ENCODE peak calls at places on chromosomes 6 and 20, in nine cellular contexts. R is neuronal stem cell; L is HepG2; F is epithelial cell of proximal tubule; U is tibial nerve; Y is CD4-positive, alpha-beta memory T cell; B is A549; Z is OCI-LY7; W is adipocyte. H is an unnamed sample.

GRCh38 chr6:26439151-26439550 is 1.2 kb upstream of the BTN3A3 start:
- DNase-seq in Z (no peak), R (no peak), Y (no peak), B (no peak), F (no peak), U (no peak), W (no peak), L (no peak), H (no peak)

GRCh38 chr6:143634486-143634885 is 43.3 kb upstream of the PHACTR2 start:
- DNase-seq in L (no peak), U (no peak), B (no peak), R (no peak), Z (no peak), F (no peak), W (peak), Y (no peak), H (no peak)

GRCh38 chr6:388202-388903 is 3.2 kb upstream of the IRF4 start:
- DNase-seq in L (no peak), R (no peak), W (no peak), B (no peak), F (no peak), Y (no peak), Z (no peak), U (peak), H (no peak)

GRCh38 chr6:2099870-2100269 is 145.5 kb downstream of the GMDS start:
- DNase-seq in L (no peak), F (no peak), U (no peak), W (no peak), R (no peak), Y (no peak), B (no peak), Z (no peak), H (no peak)

GRCh38 chr20:47735412-47736400 is 49.6 kb downstream of the SULF2 start:
- DNase-seq in U (peak), L (peak), F (no peak), R (no peak), Z (no peak), Y (no peak), B (no peak), W (peak), H (peak)

GRCh38 chr6:16491666-16492322 is 253.4 kb downstream of the GMPR start:
- DNase-seq in B (no peak), Y (no peak), L (peak), W (no peak), Z (no peak), F (no peak), U (no peak), R (no peak), H (no peak)

GRCh38 chr20:64158346-64159285 is 5.6 kb upstream of the MYT1 start:
- DNase-seq in F (no peak), L (no peak), B (no peak), R (no peak), Y (no peak), U (no peak), Z (no peak), W (no peak), H (no peak)

GRCh38 chr6:107490568-107491058 is 696 bp downstream of the SOBP start:
- DNase-seq in Y (peak), U (peak), W (no peak), L (no peak), B (no peak), Z (peak), F (no peak), R (no peak), H (no peak)

GRCh38 chr20:10705801-10706459 is 32.1 kb upstream of the JAG1 start:
- DNase-seq in R (no peak), U (no peak), W (no peak), Z (no peak), F (no peak), L (peak), Y (no peak), B (peak), H (no peak)

GRCh38 chr6:134347916-134348805 is 30.2 kb upstream of the SGK1 start:
- DNase-seq in B (no peak), Y (no peak), Z (no peak), L (no peak), U (peak), R (no peak), F (no peak), W (peak), H (peak)

GRCh38 chr6:38179794-38180430 is 360.4 kb downstream of the ZFAND3 start:
- DNase-seq in Z (no peak), F (no peak), Y (no peak), B (no peak), W (no peak), U (no peak), R (no peak), L (no peak), H (no peak)

GRCh38 chr20:63567132-63567381 is 7.0 kb downstream of the HELZ2 start:
- DNase-seq in Z (peak), R (no peak), U (no peak), L (no peak), Y (no peak), B (no peak), F (no peak), W (no peak), H (no peak)

GRCh38 chr6:166202321-166202733 is 34.7 kb upstream of the TBXT start:
- DNase-seq in R (no peak), U (no peak), B (no peak), W (no peak), Z (peak), L (no peak), F (no peak), Y (no peak), H (no peak)

GRCh38 chr20:38032585-38033329 is 499 bp downstream of the TTI1 start:
- DNase-seq in Y (no peak), B (peak), W (no peak), F (no peak), U (no peak), Z (peak), R (no peak), L (peak), H (no peak)

GRCh38 chr6:150079604-150080003 is 10.7 kb upstream of the ULBP3 start:
- DNase-seq in Z (peak), L (no peak), F (no peak), B (no peak), R (no peak), Y (peak), U (no peak), W (no peak), H (no peak)

GRCh38 chr6:17389274-17389847 is 4.0 kb upstream of the CAP2 start:
- DNase-seq in B (no peak), Z (no peak), L (no peak), W (peak), F (no peak), U (no peak), Y (no peak), R (no peak), H (no peak)

GRCh38 chr6:12490376-12490903 is 200.3 kb downstream of the EDN1 start:
- DNase-seq in Y (no peak), U (no peak), L (no peak), R (no peak), F (no peak), W (no peak), B (no peak), Z (no peak), H (no peak)

GRCh38 chr6:139147628-139148027 is 12.7 kb downstream of the HECA start:
- DNase-seq in W (no peak), Z (no peak), F (no peak), U (no peak), L (no peak), Y (no peak), R (no peak), B (no peak), H (no peak)

GRCh38 chr6:41021832-41022231 is 17.2 kb downstream of the UNC5CL start:
- DNase-seq in F (no peak), Y (no peak), B (peak), U (no peak), R (no peak), W (peak), L (peak), Z (no peak), H (peak)

GRCh38 chr20:47529840-47530239 is 28.2 kb downstream of the NCOA3 start:
- DNase-seq in U (no peak), Z (no peak), Y (no peak), F (no peak), R (no peak), B (no peak), L (no peak), W (no peak), H (peak)

GRCh38 chr6:156767603-156768467 is 9.3 kb upstream of the ARID1B start:
- DNase-seq in W (no peak), Y (no peak), R (no peak), U (no peak), Z (peak), F (no peak), L (no peak), B (no peak), H (no peak)

GRCh38 chr6:15523679-15524630 is 138.9 kb downstream of the DTNBP1 start:
- DNase-seq in F (no peak), B (no peak), R (no peak), Z (no peak), U (no peak), W (no peak), Y (no peak), L (no peak), H (no peak)

GRCh38 chr6:26493258-26493657 is 6.8 kb upstream of the BTN1A1 start:
- DNase-seq in Z (peak), L (peak), B (peak), F (no peak), W (no peak), U (no peak), Y (peak), R (no peak), H (peak)

GRCh38 chr20:44471481-44471882 is 4.2 kb upstream of the TTPAL start:
- DNase-seq in F (no peak), Z (no peak), L (peak), U (no peak), Y (no peak), W (peak), R (no peak), B (peak), H (peak)

GRCh38 chr20:49985617-49986016 is 2.8 kb downstream of the SNAI1 start:
- DNase-seq in Z (no peak), F (no peak), L (no peak), W (no peak), R (no peak), U (no peak), B (no peak), Y (no peak), H (no peak)
- H3K4me3 ChIP-seq in Z (no peak), F (peak), L (no peak), W (peak), R (no peak), U (peak), B (peak), Y (no peak), H (no peak)

GRCh38 chr20:16588241-16588640 is 15.0 kb upstream of the KIF16B start:
- DNase-seq in R (no peak), Y (no peak), U (no peak), W (no peak), B (no peak), L (peak), Z (no peak), F (no peak), H (no peak)
- H3K4me3 ChIP-seq in R (no peak), Y (no peak), U (no peak), W (no peak), B (no peak), L (no peak), Z (no peak), F (no peak), H (no peak)

DNA sequence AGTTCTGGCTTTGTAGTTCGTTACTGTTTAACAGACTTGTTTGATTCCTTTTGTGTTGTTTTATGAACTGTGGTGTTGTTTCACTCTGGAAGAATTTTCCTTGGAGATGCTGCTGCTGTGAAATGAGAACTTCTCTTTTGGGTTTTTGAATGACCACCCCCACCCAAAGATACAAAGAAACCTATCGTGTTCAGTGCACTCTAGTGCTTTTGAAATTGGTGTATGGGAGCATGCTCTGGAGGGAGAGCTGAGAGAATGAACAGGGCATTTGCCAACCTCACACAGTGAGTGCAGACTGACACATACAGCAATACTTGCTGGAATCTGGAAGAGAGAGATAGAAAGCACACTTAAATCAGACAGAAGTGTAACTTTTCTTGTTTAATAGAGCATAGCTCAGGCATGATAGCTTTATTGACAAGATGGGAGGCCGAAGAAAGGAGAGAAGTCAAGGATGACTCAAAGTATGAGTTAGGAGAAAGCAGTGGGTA is 293.1 kb downstream of the SOX4 start:
- DNase-seq in Y (no peak), F (peak), L (no peak), U (no peak), Z (no peak), W (peak), B (peak), R (no peak), H (peak)
- H3K4me3 ChIP-seq in Y (no peak), F (peak), L (no peak), U (no peak), Z (no peak), W (no peak), B (peak), R (no peak), H (no peak)

GRCh38 chr6:32194388-32194787 is 1.9 kb upstream of the GPSM3 start:
- DNase-seq in Y (no peak), R (no peak), W (no peak), B (no peak), U (no peak), Z (no peak), L (no peak), F (no peak), H (no peak)

GRCh38 chr6:32195652-32195901 is 3.1 kb upstream of the GPSM3 start:
- DNase-seq in F (peak), U (peak), L (peak), R (peak), B (peak), W (peak), Z (peak), Y (peak), H (peak)

GRCh38 chr6:32194825-32195651 is 2.6 kb upstream of the GPSM3 start:
- DNase-seq in Z (peak), R (no peak), Y (peak), U (peak), F (no peak), L (no peak), B (peak), W (peak), H (peak)

GRCh38 chr6:32196682-32197616 is 4.5 kb upstream of the GPSM3 start:
- DNase-seq in R (no peak), W (peak), Z (no peak), Y (no peak), U (peak), B (peak), L (no peak), F (no peak), H (peak)

DNA sequence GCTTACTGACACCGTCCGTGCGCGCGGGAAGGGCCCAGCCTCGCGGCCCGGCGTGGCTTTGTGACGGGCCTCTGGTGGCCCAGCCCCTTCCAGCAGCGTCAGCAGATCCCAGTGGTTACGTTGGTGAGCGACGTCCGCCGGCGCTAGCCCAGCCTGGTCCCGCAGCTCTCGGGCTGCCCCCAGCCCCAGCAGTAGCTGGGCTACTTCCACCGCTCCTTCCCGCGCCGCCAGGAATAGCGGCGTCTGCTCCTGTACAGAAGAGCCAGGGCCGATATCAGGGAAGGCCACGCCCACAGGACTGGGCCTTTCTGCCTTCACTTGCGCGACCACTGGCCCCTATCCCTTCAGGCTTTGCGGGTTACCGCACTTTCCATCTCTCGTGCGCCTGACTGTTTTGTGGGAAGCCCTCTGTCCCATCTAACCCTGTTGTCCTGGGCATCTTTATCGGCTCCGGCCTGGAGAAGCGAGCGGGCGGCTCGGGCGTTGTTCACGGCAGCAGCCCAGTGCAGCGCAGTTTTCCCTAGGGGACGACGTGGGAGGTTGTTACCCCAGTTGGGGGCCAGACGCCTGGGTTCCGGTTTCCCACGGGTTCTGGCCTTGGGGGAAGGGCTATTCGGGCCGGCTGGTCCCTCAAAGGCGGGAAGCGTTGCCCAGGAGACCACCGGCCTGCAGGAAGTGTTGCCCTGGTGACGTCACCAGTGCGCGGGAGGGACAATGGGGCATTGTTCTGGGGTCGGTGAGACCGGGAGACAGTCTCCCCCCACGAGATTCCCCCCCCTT is 3.6 kb upstream of the GPSM3 start:
- DNase-seq in Y (no peak), F (no peak), Z (peak), L (peak), W (peak), U (peak), B (peak), R (peak), H (peak)
- H3K4me3 ChIP-seq in Y (peak), F (peak), Z (peak), L (peak), W (peak), U (peak), B (peak), R (peak), H (peak)

GRCh38 chr6:101666256-101666655 is 272.7 kb downstream of the GRIK2 start:
- DNase-seq in W (peak), Z (no peak), L (peak), R (no peak), Y (no peak), U (no peak), B (peak), F (peak), H (no peak)

GRCh38 chr6:101668496-101668895 is 275.0 kb downstream of the GRIK2 start:
- DNase-seq in R (no peak), L (no peak), W (peak), Z (no peak), F (no peak), U (no peak), Y (no peak), B (no peak), H (no peak)

GRCh38 chr6:101662111-101662897 is 268.8 kb downstream of the GRIK2 start:
- DNase-seq in L (no peak), R (no peak), U (no peak), B (no peak), Y (no peak), W (no peak), F (no peak), Z (no peak), H (no peak)

DNA sequence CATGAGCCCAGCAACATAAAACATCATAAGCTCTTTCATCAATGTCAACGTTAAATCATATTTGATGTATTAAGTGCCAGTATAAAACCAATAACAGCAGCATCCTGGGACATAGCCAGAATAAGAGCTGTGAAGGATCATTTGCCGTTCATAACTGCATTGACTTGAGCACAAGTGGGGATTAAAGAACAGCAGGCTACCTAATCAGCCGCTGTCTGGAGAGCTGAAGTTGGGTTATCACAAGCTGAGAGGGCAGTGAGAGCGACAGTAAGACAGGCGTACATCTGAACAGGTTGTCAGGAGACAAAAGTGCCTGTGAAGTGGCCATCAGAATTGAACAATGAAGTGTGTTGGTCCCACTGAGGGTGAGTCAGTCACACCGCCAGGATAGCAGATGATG is 269.6 kb downstream of the GRIK2 start:
- DNase-seq in L (no peak), F (no peak), Y (no peak), U (no peak), Z (no peak), B (no peak), W (no peak), R (no peak), H (no peak)
- H3K4me3 ChIP-seq in L (no peak), F (no peak), Y (no peak), U (no peak), Z (no peak), B (no peak), W (no peak), R (no peak), H (no peak)

H was measured in cardiac muscle cell.